ENCODE peak calls at places on chromosomes 16 and 17, in five cellular contexts. H, L, B, N and W are unnamed samples.

GRCh38 chr17:45440161-45440859 is 7.6 kb upstream of the ARHGAP27 start:
- DNase-seq in H (no peak), L (no peak), B (no peak), N (peak), W (no peak)

GRCh38 chr17:50097907-50098306 is 2.8 kb downstream of the PDK2 start:
- DNase-seq in H (no peak), L (no peak), B (no peak), N (no peak), W (no peak)

GRCh38 chr17:72735602-72736001 is 356.9 kb downstream of the SLC39A11 start:
- DNase-seq in H (no peak), L (no peak), B (no peak), N (no peak), W (no peak)

GRCh38 chr17:7774037-7774659 is 56.6 kb downstream of the DNAH2 start:
- DNase-seq in H (no peak), L (no peak), B (no peak), N (peak), W (no peak)

GRCh38 chr16:31785126-31785525 is 88.5 kb upstream of the ZNF267 start:
- DNase-seq in H (no peak), L (no peak), B (no peak), N (no peak), W (no peak)

GRCh38 chr17:59001158-59001814 is 105.4 kb downstream of the TRIM37 start:
- DNase-seq in H (peak), L (no peak), B (peak), N (no peak), W (no peak)

GRCh38 chr16:71724320-71724751 is at the start of gene PHLPP2:
- DNase-seq in H (no peak), L (no peak), B (no peak), N (no peak), W (no peak)

GRCh38 chr16:27980076-27980775 is 83.3 kb downstream of the GSG1L start:
- DNase-seq in H (no peak), L (no peak), B (no peak), N (no peak), W (no peak)

GRCh38 chr16:7037491-7037890 is 295.2 kb upstream of the RBFOX1 start:
- DNase-seq in H (no peak), L (no peak), B (no peak), N (no peak), W (no peak)

GRCh38 chr17:6507535-6507934 is 48.8 kb downstream of the PITPNM3 start:
- DNase-seq in H (no peak), L (peak), B (no peak), N (peak), W (no peak)

GRCh38 chr17:77666881-77667395 is 291.6 kb upstream of the TNRC6C start:
- DNase-seq in H (peak), L (no peak), B (no peak), N (no peak), W (no peak)

GRCh38 chr17:19384723-19385391 is 2.1 kb downstream of the MFAP4 start:
- DNase-seq in H (no peak), L (peak), B (no peak), N (no peak), W (peak)

GRCh38 chr17:19013806-19014627 is 9.5 kb upstream of the FAM83G start:
- DNase-seq in H (no peak), L (no peak), B (no peak), N (no peak), W (no peak)

GRCh38 chr16:7555459-7555858 is 222.8 kb downstream of the RBFOX1 start:
- DNase-seq in H (no peak), L (no peak), B (no peak), N (no peak), W (no peak)

DNA sequence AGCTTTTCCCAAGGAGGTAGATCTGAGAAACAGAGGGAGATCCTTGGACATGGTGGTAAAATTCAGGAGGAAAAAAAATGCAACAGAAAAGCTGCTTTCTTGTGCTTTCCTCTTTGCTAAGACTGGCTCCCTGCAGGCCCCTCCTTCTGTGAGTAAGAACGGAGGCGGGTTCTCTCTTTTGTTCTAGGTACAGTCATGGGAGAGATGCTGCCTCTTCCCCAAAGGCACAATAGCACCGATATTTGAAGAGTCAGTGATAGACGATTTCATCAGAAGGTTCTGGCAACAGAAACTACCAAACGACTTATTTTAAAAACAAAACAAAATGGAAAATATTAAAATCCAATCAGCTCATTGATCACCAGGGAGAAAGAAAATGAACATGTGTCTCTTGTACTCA is 32.6 kb upstream of the KIFC3 start:
- DNase-seq in H (no peak), L (no peak), B (no peak), N (no peak), W (no peak)
- H3K27ac ChIP-seq in H (no peak), L (no peak), B (no peak), N (peak), W (no peak)

GRCh38 chr16:67277294-67277998 is 1.9 kb upstream of the PLEKHG4 start:
- DNase-seq in H (no peak), L (peak), B (no peak), N (peak), W (no peak)

GRCh38 chr16:67277999-67278772 is 1.1 kb upstream of the PLEKHG4 start:
- DNase-seq in H (no peak), L (no peak), B (no peak), N (peak), W (no peak)

GRCh38 chr16:67279296-67280089 is at the start of gene PLEKHG4:
- DNase-seq in H (peak), L (no peak), B (peak), N (peak), W (no peak)

GRCh38 chr16:67280090-67281015 is 1.0 kb downstream of the PLEKHG4 start:
- DNase-seq in H (no peak), L (no peak), B (no peak), N (no peak), W (no peak)

GRCh38 chr16:67278773-67279295 is 498 bp upstream of the PLEKHG4 start:
- DNase-seq in H (peak), L (no peak), B (no peak), N (peak), W (no peak)
- H3K27ac ChIP-seq in H (peak), L (peak), B (peak), N (no peak), W (no peak)

GRCh38 chr16:69610356-69610755 is 44.6 kb downstream of the NFAT5 start:
- DNase-seq in H (no peak), L (no peak), B (no peak), N (no peak), W (no peak)
- H3K27ac ChIP-seq in H (no peak), L (no peak), B (no peak), N (peak), W (no peak)

GRCh38 chr17:29931253-29931932 is 1.4 kb upstream of the SSH2 start:
- DNase-seq in H (peak), L (peak), B (peak), N (peak), W (peak)
- H3K27ac ChIP-seq in H (peak), L (no peak), B (no peak), N (no peak), W (peak)

GRCh38 chr16:86593913-86594312 is 15.6 kb downstream of the FOXL1 start:
- DNase-seq in H (no peak), L (no peak), B (no peak), N (no peak), W (no peak)

GRCh38 chr16:86597126-86597879 is 19.0 kb downstream of the FOXL1 start:
- DNase-seq in H (no peak), L (no peak), B (no peak), N (no peak), W (no peak)

GRCh38 chr16:86594712-86595111 is 16.4 kb downstream of the FOXL1 start:
- DNase-seq in H (no peak), L (no peak), B (no peak), N (no peak), W (no peak)

GRCh38 chr16:86597880-86598606 is 19.7 kb downstream of the FOXL1 start:
- DNase-seq in H (no peak), L (no peak), B (no peak), N (no peak), W (no peak)

GRCh38 chr16:86595983-86596605 is 17.7 kb downstream of the FOXL1 start:
- DNase-seq in H (no peak), L (no peak), B (no peak), N (no peak), W (no peak)
- H3K27ac ChIP-seq in H (no peak), L (no peak), B (no peak), N (no peak), W (no peak)

DNA sequence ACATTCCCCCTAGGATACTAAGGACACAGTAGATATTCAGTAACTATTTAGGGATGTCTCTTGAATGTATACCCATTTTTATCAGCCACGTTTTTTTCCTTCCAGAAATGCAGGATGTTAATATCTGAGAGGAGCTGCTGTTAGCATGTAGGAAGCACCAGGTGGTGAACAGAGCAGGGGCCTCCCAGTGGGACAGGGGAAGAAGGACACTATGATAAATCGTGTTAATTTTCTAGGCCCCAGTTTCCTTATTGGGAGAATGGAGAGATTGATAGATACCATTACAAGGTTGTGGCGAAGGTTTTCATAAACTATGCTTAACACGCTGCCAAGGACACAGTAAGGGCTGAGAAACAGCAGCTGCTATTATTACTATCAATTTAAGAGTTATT is 45.4 kb downstream of the PRSS54 start:
- DNase-seq in H (no peak), L (no peak), B (no peak), N (no peak), W (no peak)
- H3K27ac ChIP-seq in H (no peak), L (no peak), B (peak), N (peak), W (no peak)

DNA sequence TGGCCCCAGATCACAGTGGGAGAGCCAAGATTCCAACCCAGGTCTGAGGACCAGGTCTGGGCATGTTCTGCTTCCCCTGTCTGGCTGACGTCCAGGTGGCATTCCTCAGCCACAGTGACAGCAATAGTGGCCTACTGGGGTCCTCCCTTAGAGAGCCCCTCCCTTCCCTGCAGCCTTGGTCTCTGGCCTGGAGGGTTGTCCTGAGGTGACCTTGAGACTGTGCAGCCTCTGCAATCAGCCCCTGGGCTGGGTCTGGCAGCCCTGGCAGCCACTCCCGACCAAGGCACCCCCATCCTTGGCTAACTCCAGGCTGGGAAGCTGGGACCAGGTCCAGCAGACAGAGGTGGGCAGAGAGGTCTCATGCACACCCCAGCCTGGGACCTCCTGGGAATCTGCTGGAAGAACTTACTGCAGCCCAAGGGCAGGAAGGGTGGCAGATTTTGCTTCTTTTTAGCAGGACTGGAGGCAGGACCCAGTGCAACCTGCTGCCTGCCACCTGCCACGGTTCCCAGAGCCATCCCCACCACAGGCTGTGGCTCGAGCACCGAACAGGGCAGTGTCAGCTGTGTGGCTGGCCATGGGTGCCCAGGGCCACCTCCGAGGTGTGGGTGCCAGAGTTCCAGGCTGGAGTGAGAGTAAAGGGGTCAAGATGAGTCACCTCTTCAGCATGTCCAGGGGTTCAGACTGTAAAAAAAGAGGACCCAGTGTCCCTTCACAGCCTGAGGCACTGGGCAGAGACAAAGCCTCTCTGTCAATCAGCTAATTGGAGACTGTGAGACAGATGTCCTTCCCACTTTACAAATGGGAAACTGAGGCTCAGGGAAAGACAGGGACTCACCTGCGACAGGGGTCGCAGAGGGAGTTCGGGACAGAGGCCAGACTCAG is 12.6 kb downstream of the GRB7 start:
- DNase-seq in H (no peak), L (no peak), B (no peak), N (peak), W (no peak)
- H3K27ac ChIP-seq in H (no peak), L (no peak), B (no peak), N (no peak), W (no peak)